ENCODE peak calls at places on chromosomes 13 and 19, in five cellular contexts. S is K562, E is GM12878, N is H1, P is SK-N-SH. T is an unnamed sample.
A peak's percentile ranks its signal among the peaks of the same experiment; 100 is the strongest.

GRCh38 chr13:28429685-28430290 is 65.1 kb downstream of the FLT1 start:
- DNase-seq in P (no peak), S (no peak), N (peak; percentile 76), E (peak; percentile 84), T (no peak)

GRCh38 chr13:44273991-44274810 is 99.4 kb upstream of the SERP2 start:
- DNase-seq in S (no peak), N (no peak), E (no peak), P (no peak), T (no peak)

GRCh38 chr13:94607056-94607455 is 5.4 kb downstream of the GPR180 start:
- DNase-seq in S (no peak), N (no peak), E (no peak), P (no peak), T (no peak)

GRCh38 chr13:48892311-48892710 is 83.4 kb upstream of the FNDC3A start:
- DNase-seq in E (no peak), S (no peak), P (no peak), N (no peak), T (peak; percentile 14)

GRCh38 chr19:10612515-10613119 is 12.7 kb upstream of the SLC44A2 start:
- DNase-seq in S (no peak), P (peak; percentile 20), N (no peak), E (no peak), T (no peak)

GRCh38 chr13:76654263-76654662 is 231.9 kb downstream of the KCTD12 start:
- DNase-seq in E (no peak), S (no peak), P (no peak), N (no peak), T (no peak)

GRCh38 chr13:81987159-81987558 is 1646.2 kb upstream of the SPRY2 start:
- DNase-seq in P (no peak), S (no peak), N (no peak), E (no peak), T (peak; percentile 1)

GRCh38 chr13:34044660-34045080 is 226.7 kb downstream of the RFC3 start:
- DNase-seq in P (no peak), E (no peak), S (no peak), N (no peak), T (no peak)

GRCh38 chr13:39536906-39537305 is 66.1 kb downstream of the LHFPL6 start:
- DNase-seq in E (no peak), S (no peak), N (no peak), P (no peak), T (no peak)

GRCh38 chr19:3655402-3656072 is 28.9 kb upstream of the CACTIN start:
- DNase-seq in E (no peak), P (peak; percentile 59), N (no peak), S (peak; percentile 31), T (no peak)

GRCh38 chr13:33123066-33123940 is 107.1 kb downstream of the KL start:
- DNase-seq in E (no peak), S (no peak), N (no peak), P (no peak), T (peak; percentile 32)

GRCh38 chr19:56423276-56423984 is 19.3 kb downstream of the ZNF583 start:
- DNase-seq in E (no peak), N (no peak), S (no peak), P (no peak), T (no peak)

GRCh38 chr13:109657395-109657794 is 129.0 kb downstream of the IRS2 start:
- DNase-seq in S (no peak), P (peak; percentile 64), N (no peak), E (no peak), T (no peak)

GRCh38 chr19:10379880-10380310 is 477 bp downstream of the TYK2 start:
- DNase-seq in N (no peak), P (no peak), S (peak; percentile 39), E (no peak), T (no peak)

GRCh38 chr13:22009500-22009899 is 338.6 kb downstream of the FGF9 start:
- DNase-seq in E (no peak), N (no peak), P (no peak), S (no peak), T (no peak)

GRCh38 chr13:92590503-92590908 is 636.1 kb upstream of the GPC6 start:
- DNase-seq in S (no peak), E (no peak), N (no peak), P (no peak), T (no peak)

GRCh38 chr13:31069808-31070544 is 91.7 kb downstream of the HSPH1 start:
- DNase-seq in N (no peak), E (no peak), S (no peak), P (no peak), T (no peak)

GRCh38 chr13:102610296-102610895 is 13.6 kb downstream of the TPP2 start:
- DNase-seq in S (no peak), P (no peak), E (no peak), N (no peak), T (no peak)

GRCh38 chr19:3855321-3855720 is 13.5 kb downstream of the ZFR2 start:
- DNase-seq in N (no peak), S (no peak), P (no peak), E (no peak), T (peak; percentile 76)

GRCh38 chr13:73913043-73913740 is 221.0 kb downstream of the KLF12 start:
- DNase-seq in E (no peak), N (no peak), S (no peak), P (no peak), T (no peak)
- H3K9ac ChIP-seq in E (no peak overlapping the region), N (no peak overlapping the region), S (no peak overlapping the region), P (no peak overlapping the region), T (no peak overlapping the region)

DNA sequence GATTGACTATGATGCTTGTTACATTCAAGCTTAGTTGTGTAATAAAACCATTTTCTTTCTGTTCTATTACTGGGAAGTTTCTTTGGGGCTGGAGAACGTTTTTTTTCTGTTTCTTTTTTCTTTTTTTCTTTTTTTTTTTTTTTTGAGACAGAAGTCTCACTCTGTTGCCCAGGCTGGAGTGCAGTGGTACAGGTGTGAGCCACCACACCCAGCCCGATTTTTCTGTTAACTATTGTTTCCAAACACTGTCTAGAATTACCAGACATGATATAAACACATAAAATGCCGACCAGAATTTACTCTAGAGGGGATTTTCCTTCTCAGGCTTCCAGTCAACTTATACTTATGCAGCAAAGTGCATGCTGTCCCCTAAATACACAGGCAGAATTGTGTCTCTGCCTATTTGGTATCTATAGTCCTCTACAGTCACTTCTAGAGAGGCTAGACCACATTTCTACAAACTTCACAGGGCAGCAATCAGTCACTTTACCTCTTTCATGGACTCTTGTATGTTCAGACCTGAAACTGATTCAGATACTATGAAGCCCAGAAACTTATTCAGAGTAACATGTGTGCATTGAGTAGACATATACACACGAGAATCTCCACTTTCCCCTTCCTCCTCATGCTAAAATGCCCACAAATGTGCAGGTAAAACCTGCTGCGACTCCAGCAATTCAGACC is 121.2 kb downstream of the ZNF737 start:
- DNase-seq in S (no peak), P (no peak), N (no peak), E (no peak), T (no peak)
- TF ChIP-seq CHD2 in S (no peak), P (no peak), N (no peak), E (no peak), T (no peak)

GRCh38 chr13:111385182-111385857 is 64.9 kb downstream of the TEX29 start:
- DNase-seq in S (no peak), N (no peak), P (no peak), E (no peak), T (no peak)

GRCh38 chr13:111387945-111388600 is 67.6 kb downstream of the TEX29 start:
- DNase-seq in E (no peak), P (no peak), N (no peak), S (no peak), T (no peak)

GRCh38 chr13:111389621-111390521 is 69.4 kb downstream of the TEX29 start:
- DNase-seq in E (no peak), N (no peak), P (no peak), S (no peak), T (no peak)

GRCh38 chr13:111388851-111389500 is 68.5 kb downstream of the TEX29 start:
- DNase-seq in E (no peak), S (no peak), P (no peak), N (no peak), T (no peak)

GRCh38 chr13:111387026-111387871 is 66.8 kb downstream of the TEX29 start:
- DNase-seq in N (no peak), P (no peak), E (no peak), S (no peak), T (no peak)
- TF ChIP-seq MAX in N (no peak), P (no peak), E (no peak), S (no peak), T (no peak)

DNA sequence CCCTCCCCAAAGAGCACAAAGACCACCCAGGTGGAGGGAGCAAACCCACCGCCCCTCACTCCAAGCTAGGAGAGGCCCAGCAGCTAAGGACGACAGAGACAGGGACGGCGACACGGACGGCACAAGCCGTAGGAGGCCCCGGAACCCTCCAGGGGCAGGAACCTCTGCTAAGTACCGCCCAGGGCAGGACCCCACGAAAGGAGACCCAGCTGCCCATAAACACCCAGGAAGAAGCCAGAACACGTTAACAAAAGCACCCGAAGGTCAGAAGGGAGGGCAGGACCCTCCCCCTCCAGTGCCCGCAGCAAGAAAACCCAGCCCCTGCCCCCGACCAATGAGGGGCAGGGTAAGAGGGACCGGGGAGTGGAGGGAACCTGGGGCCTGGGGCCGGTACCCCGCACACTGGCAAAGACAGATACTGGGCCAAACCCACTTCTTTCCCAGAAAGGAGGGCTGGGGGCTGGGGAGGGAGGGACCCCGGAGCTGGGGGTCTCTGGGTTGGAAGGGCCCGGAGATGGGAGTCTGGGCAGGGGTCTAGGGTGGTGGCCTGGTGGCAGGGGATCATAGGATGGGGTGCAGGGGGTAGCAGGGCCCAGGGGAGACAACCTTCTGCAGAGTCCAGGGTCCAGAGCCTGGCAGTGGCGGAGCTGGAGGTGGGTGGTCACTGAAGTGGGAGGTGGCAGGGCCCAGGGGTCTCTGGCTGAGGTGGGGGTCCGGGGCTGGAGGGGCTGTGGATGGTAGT is 2.4 kb downstream of the BTBD2 start:
- DNase-seq in P (peak; percentile 22), S (no peak), E (no peak), N (no peak), T (no peak)
- H3K9ac ChIP-seq in P (no peak overlapping the region), S (no peak overlapping the region), E (no peak overlapping the region), N (no peak overlapping the region), T (no peak overlapping the region)

GRCh38 chr19:1826557-1827521 is 14.8 kb upstream of the ATP8B3 start:
- DNase-seq in E (no peak), S (peak; percentile 80), N (no peak), P (peak; percentile 58), T (no peak)
- TF ChIP-seq CHD2 in E (no peak), S (no peak), N (no peak), P (no peak), T (no peak)

GRCh38 chr13:26323127-26323526 is 69.2 kb downstream of the CDK8 start:
- DNase-seq in S (no peak), N (no peak), E (no peak), P (no peak), T (no peak)
- TF ChIP-seq MAX in S (no peak), N (no peak), E (no peak), P (no peak), T (no peak)